ENCODE peak calls at places on chromosomes 7 and 10, in ten cellular contexts. F is tibial nerve, X is upper lobe of right lung, A is endodermal cell, M is IMR-90, L is BE2C, I is foreskin fibroblast, S is left ventricle myocardium inferior, Z is right atrium auricular region, E is lower lobe of right lung. J is an unnamed sample.

GRCh38 chr10:30833625-30833970 is 198.1 kb downstream of the ZNF438 start:
- DNase-seq in F (no peak), X (no peak), A (no peak), M (no peak), L (no peak), I (no peak), S (no peak), Z (no peak), E (no peak), J (no peak)

GRCh38 chr7:48048113-48048512 is 12.8 kb downstream of the C7orf57 start:
- DNase-seq in F (no peak), X (no peak), A (no peak), M (no peak), L (no peak), I (no peak), S (no peak), Z (no peak), E (no peak), J (no peak)

GRCh38 chr10:118682518-118682917 is 72.3 kb downstream of the CACUL1 start:
- DNase-seq in F (no peak), X (no peak), A (no peak), M (no peak), L (no peak), I (no peak), S (no peak), Z (no peak), E (no peak), J (no peak)

GRCh38 chr10:22606164-22606614 is 108.2 kb downstream of the PIP4K2A start:
- DNase-seq in F (peak; percentile 33), X (no peak), A (no peak), M (peak; percentile 59), L (no peak), I (no peak), S (no peak), Z (no peak), E (peak; percentile 63), J (no peak)

GRCh38 chr10:17278607-17279240 is 50.7 kb downstream of the VIM start:
- DNase-seq in F (no peak), X (no peak), A (no peak), M (no peak), L (no peak), I (no peak), S (no peak), Z (no peak), E (no peak), J (no peak)

GRCh38 chr7:2864999-2865670 is 21.0 kb upstream of the GNA12 start:
- DNase-seq in F (peak; percentile 85), X (no peak), A (peak; percentile 90), M (peak; percentile 74), L (peak; percentile 69), I (peak; percentile 88), S (peak; percentile 62), Z (peak; percentile 86), E (peak; percentile 67), J (no peak)

GRCh38 chr7:101859411-101860106 is 42.1 kb downstream of the CUX1 start:
- DNase-seq in F (peak; percentile 22), X (no peak), A (no peak), M (no peak), L (no peak), I (peak; percentile 52), S (no peak), Z (no peak), E (no peak), J (no peak)

GRCh38 chr10:119415536-119416527 is 126.7 kb downstream of the RGS10 start:
- DNase-seq in F (no peak), X (peak; percentile 48), A (no peak), M (no peak), L (peak; percentile 36), I (no peak), S (no peak), Z (no peak), E (no peak), J (no peak)

GRCh38 chr10:33913194-33913593 is 578.7 kb upstream of the NRP1 start:
- DNase-seq in F (no peak), X (no peak), A (no peak), M (peak; percentile 16), L (no peak), I (peak; percentile 16), S (no peak), Z (no peak), E (no peak), J (no peak)

GRCh38 chr7:25391295-25391861 is 163.1 kb upstream of the NPVF start:
- DNase-seq in F (no peak), X (no peak), A (no peak), M (peak; percentile 22), L (no peak), I (peak; percentile 24), S (no peak), Z (no peak), E (no peak), J (no peak)

GRCh38 chr7:44059219-44060090 is 5.9 kb downstream of the PGAM2 start:
- DNase-seq in F (no peak), X (peak; percentile 53), A (no peak), M (no peak), L (peak; percentile 18), I (no peak), S (peak; percentile 14), Z (no peak), E (peak; percentile 45), J (peak; percentile 58)

GRCh38 chr10:45374451-45375052 is 536 bp downstream of the ALOX5 start:
- DNase-seq in F (no peak), X (peak; percentile 72), A (peak; percentile 66), M (no peak), L (no peak), I (no peak), S (no peak), Z (peak; percentile 53), E (no peak), J (peak; percentile 73)

GRCh38 chr7:116251675-116252074 is 41.3 kb downstream of the TES start:
- DNase-seq in F (no peak), X (no peak), A (no peak), M (no peak), L (no peak), I (no peak), S (no peak), Z (no peak), E (no peak), J (no peak)

GRCh38 chr7:116252249-116252648 is 41.9 kb downstream of the TES start:
- DNase-seq in F (no peak), X (no peak), A (no peak), M (no peak), L (no peak), I (no peak), S (no peak), Z (no peak), E (no peak), J (no peak)

GRCh38 chr7:116246357-116246756 is 36.0 kb downstream of the TES start:
- DNase-seq in F (no peak), X (no peak), A (no peak), M (no peak), L (no peak), I (no peak), S (no peak), Z (no peak), E (no peak), J (no peak)

GRCh38 chr7:116249969-116250553 is 39.7 kb downstream of the TES start:
- DNase-seq in F (no peak), X (no peak), A (peak; percentile 74), M (peak; percentile 58), L (peak; percentile 13), I (peak; percentile 61), S (no peak), Z (no peak), E (no peak), J (no peak)
- TF ChIP-seq CTCF in F (no peak), X (peak; percentile 33), A (peak; percentile 78), M (peak; percentile 49), L (peak; percentile 45), I (peak; percentile 52), S (peak; percentile 56), Z (no peak), E (no peak), J (no peak)

GRCh38 chr7:28432105-28432504 is 19.8 kb downstream of the CREB5 start:
- DNase-seq in F (peak; percentile 17), X (no peak), A (no peak), M (no peak), L (no peak), I (no peak), S (no peak), Z (peak; percentile 81), E (no peak), J (no peak)
- H3K4me3 ChIP-seq in F (no peak overlapping the region), X (no peak overlapping the region), A (no peak overlapping the region), M (no peak overlapping the region), L (no peak overlapping the region), I (no peak overlapping the region), S (peak overlapping the region; percentile 18), Z (no peak overlapping the region), E (no peak overlapping the region), J (no peak overlapping the region)

DNA sequence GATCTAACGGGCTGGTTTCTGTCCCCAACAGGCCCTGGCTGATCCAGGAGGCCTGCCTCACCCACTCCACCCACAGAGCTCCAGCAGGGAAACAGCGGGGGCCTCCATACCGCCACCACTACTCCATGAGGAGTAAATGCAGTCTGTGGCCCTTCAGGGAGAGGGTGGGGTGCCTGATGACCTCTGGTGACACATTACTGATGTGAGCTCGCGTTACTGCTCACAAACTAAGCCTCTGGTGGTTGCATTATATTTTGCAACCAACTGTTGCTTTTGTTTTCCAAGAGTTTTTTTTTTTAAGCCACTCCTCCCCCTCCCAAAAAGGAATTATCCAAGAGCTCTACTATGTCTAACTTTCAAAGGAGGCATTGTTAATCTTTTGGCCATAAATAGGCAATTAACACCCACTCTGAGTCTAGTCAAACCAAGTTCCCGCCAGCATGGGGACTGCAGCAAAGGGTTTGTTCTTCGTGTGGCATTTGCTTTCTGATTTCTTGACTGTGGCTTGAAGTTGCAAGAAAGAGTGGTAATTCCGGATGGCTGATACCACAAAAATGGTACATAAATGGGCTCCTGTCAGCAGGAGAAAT is 72.6 kb downstream of the FAM53B start:
- DNase-seq in F (peak; percentile 51), X (no peak), A (peak; percentile 82), M (no peak), L (peak; percentile 62), I (peak; percentile 73), S (peak; percentile 59), Z (peak; percentile 84), E (peak; percentile 72), J (no peak)
- TF ChIP-seq CTCF in F (peak; percentile 77), X (peak; percentile 35), A (peak; percentile 60), M (no peak), L (peak; percentile 45), I (no peak), S (peak; percentile 61), Z (no peak), E (peak; percentile 33), J (no peak)

DNA sequence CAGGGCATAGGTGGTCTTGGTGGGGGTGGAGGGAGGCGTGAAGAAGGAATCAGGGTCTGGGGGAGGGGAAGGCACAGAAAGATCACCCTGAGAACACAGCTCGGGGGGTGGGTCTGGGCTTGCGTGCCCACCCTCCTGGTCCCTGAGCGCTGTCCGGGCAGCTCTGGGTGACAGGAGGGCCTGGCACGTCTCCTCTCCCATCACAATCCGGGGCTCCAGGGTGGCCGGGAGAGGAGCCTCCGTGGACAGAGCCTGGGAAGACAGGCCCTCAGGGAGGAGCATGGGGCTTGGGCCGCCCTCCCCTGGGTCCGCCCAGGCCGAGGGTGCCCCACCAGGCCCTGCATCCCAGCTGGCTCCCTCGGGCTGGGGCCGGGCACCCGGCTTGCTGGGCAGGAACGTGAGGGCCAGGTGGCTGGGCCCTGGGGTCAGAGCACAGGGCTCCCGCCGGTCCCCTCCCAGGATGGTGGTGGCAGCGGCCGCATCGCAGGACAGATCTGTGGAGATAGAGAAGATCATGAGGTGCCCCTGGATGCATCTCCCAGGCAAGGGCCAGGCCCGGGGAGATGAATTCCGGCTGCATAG is 3.1 kb downstream of the NACAD start:
- DNase-seq in F (no peak), X (peak; percentile 52), A (no peak), M (no peak), L (no peak), I (no peak), S (no peak), Z (no peak), E (no peak), J (no peak)
- H3K4me3 ChIP-seq in F (no peak overlapping the region), X (no peak overlapping the region), A (no peak overlapping the region), M (no peak overlapping the region), L (no peak overlapping the region), I (no peak overlapping the region), S (no peak overlapping the region), Z (no peak overlapping the region), E (no peak overlapping the region), J (no peak overlapping the region)

J was measured in coronary artery.